ENCODE peak calls at places on chromosomes 1 and 21, in seven cellular contexts. K, G, F, X, Q, D and Z are unnamed samples.

GRCh38 chr1:59108481-59109317 is 188.2 kb upstream of the FGGY start:
- DNase-seq in G (no peak), D (peak; percentile 34), X (no peak), K (no peak), Q (no peak), F (no peak), Z (no peak)

GRCh38 chr21:36976882-36977651 is 10.6 kb upstream of the HLCS start:
- DNase-seq in K (no peak), X (peak; percentile 83), D (peak; percentile 68), Q (peak; percentile 83), F (peak; percentile 74), G (peak; percentile 75), Z (peak; percentile 80)

GRCh38 chr1:214862421-214862820 is 220.1 kb upstream of the KCNK2 start:
- DNase-seq in K (no peak), G (peak; percentile 74), Q (no peak), F (peak; percentile 44), D (no peak), X (peak; percentile 46), Z (peak; percentile 55)

GRCh38 chr1:209368864-209369598 is 214.5 kb upstream of the CAMK1G start:
- DNase-seq in Q (no peak), G (peak; percentile 96), K (no peak), D (peak; percentile 67), F (peak; percentile 93), X (peak; percentile 94), Z (peak; percentile 86)

GRCh38 chr1:151009206-151009587 is 948 bp downstream of the PRUNE1 start:
- DNase-seq in D (no peak), Q (no peak), X (peak; percentile 35), G (peak; percentile 86), F (peak; percentile 60), K (no peak), Z (peak; percentile 61)

GRCh38 chr1:61853545-61853944 is 111.3 kb downstream of the PATJ start:
- DNase-seq in F (no peak), D (peak; percentile 34), Q (no peak), G (peak; percentile 22), K (no peak), X (peak; percentile 8), Z (peak; percentile 53)

GRCh38 chr1:55547441-55547840 is 332.3 kb upstream of the USP24 start:
- DNase-seq in X (no peak), Q (no peak), K (no peak), F (no peak), G (peak; percentile 31), D (no peak), Z (no peak)

GRCh38 chr1:227934476-227935313 is 13.0 kb downstream of the WNT9A start:
- DNase-seq in K (peak; percentile 16), D (peak; percentile 58), G (peak; percentile 45), F (peak; percentile 59), X (peak; percentile 57), Q (no peak), Z (peak; percentile 48)

GRCh38 chr1:202143768-202144509 is 598 bp downstream of the ARL8A start:
- DNase-seq in D (peak; percentile 43), K (peak; percentile 77), G (no peak), Q (peak; percentile 46), X (peak; percentile 21), F (no peak), Z (no peak)